ENCODE peak calls at places on chromosomes 4 and X, in four cellular contexts. One of them, this sample, is unnamed.
A peak's percentile ranks its signal among the peaks of the same experiment; 100 is the strongest.

GRCh38 chrX:69152398-69152797 is 12.9 kb downstream of the PJA1 start:
- DNase-seq in left lung: no peak
- DNase-seq in fibroblast of lung: no peak
- DNase-seq in BE2C: no peak
- DNase-seq in this sample: no peak

GRCh38 chr4:129355529-129355928 is 259.6 kb downstream of the C4orf33 start:
- DNase-seq in left lung: no peak
- DNase-seq in fibroblast of lung: peak; percentile 33
- DNase-seq in BE2C: no peak
- DNase-seq in this sample: no peak

GRCh38 chrX:149491812-149492211 is 13.3 kb downstream of the IDS start:
- DNase-seq in left lung: no peak
- DNase-seq in fibroblast of lung: no peak
- DNase-seq in BE2C: no peak
- DNase-seq in this sample: no peak

GRCh38 chrX:115957862-115958490 is 212.6 kb upstream of the AGTR2 start:
- DNase-seq in left lung: no peak
- DNase-seq in fibroblast of lung: no peak
- DNase-seq in BE2C: peak; percentile 40
- DNase-seq in this sample: no peak

GRCh38 chr4:31234494-31234893 is 514.3 kb downstream of the PCDH7 start:
- DNase-seq in left lung: no peak
- DNase-seq in fibroblast of lung: no peak
- DNase-seq in BE2C: no peak
- DNase-seq in this sample: no peak

GRCh38 chrX:46263494-46263893 is 281.7 kb downstream of the ZNF674 start:
- DNase-seq in left lung: no peak
- DNase-seq in fibroblast of lung: no peak
- DNase-seq in BE2C: no peak
- DNase-seq in this sample: no peak

GRCh38 chr4:26474551-26474950 is 15.7 kb downstream of the CCKAR start:
- DNase-seq in left lung: no peak
- DNase-seq in fibroblast of lung: no peak
- DNase-seq in BE2C: no peak
- DNase-seq in this sample: no peak

GRCh38 chrX:150451953-150452352 is 88.8 kb downstream of the MAMLD1 start:
- DNase-seq in left lung: no peak
- DNase-seq in fibroblast of lung: no peak
- DNase-seq in BE2C: no peak
- DNase-seq in this sample: no peak

GRCh38 chrX:41332988-41333743 is 796 bp upstream of the DDX3X start:
- DNase-seq in left lung: peak; percentile 91
- DNase-seq in fibroblast of lung: peak; percentile 88
- DNase-seq in BE2C: peak; percentile 90
- DNase-seq in this sample: no peak

GRCh38 chrX:88437563-88437962 is 309.5 kb upstream of the CPXCR1 start:
- DNase-seq in left lung: no peak
- DNase-seq in fibroblast of lung: no peak
- DNase-seq in BE2C: no peak
- DNase-seq in this sample: no peak

GRCh38 chr4:164730705-164731393 is 23.1 kb upstream of the SMIM31 start:
- DNase-seq in left lung: no peak
- DNase-seq in fibroblast of lung: no peak
- DNase-seq in BE2C: no peak
- DNase-seq in this sample: no peak

GRCh38 chrX:15567267-15567666 is 33.5 kb downstream of the ACE2 start:
- DNase-seq in left lung: no peak
- DNase-seq in fibroblast of lung: no peak
- DNase-seq in BE2C: no peak
- DNase-seq in this sample: no peak

GRCh38 chrX:15563056-15563455 is 37.7 kb downstream of the ACE2 start:
- DNase-seq in left lung: no peak
- DNase-seq in fibroblast of lung: no peak
- DNase-seq in BE2C: no peak
- DNase-seq in this sample: no peak

GRCh38 chrX:15567886-15568616 is 32.7 kb downstream of the ACE2 start:
- DNase-seq in left lung: no peak
- DNase-seq in fibroblast of lung: peak; percentile 9
- DNase-seq in BE2C: no peak
- DNase-seq in this sample: no peak

GRCh38 chrX:15564981-15565579 is 35.7 kb downstream of the ACE2 start:
- DNase-seq in left lung: peak; percentile 59
- DNase-seq in fibroblast of lung: peak; percentile 67
- DNase-seq in BE2C: peak; percentile 50
- DNase-seq in this sample: peak; percentile 2

GRCh38 chrX:15566244-15566643 is 34.5 kb downstream of the ACE2 start:
- DNase-seq in left lung: no peak
- DNase-seq in fibroblast of lung: no peak
- DNase-seq in BE2C: no peak
- DNase-seq in this sample: no peak
- TF ChIP-seq CTCF in left lung: no peak
- TF ChIP-seq CTCF in fibroblast of lung: no peak
- TF ChIP-seq CTCF in BE2C: peak; percentile 18
- TF ChIP-seq CTCF in this sample: no peak

GRCh38 chr4:80324171-80324570 is 11.4 kb upstream of the CFAP299 start:
- DNase-seq in left lung: no peak
- DNase-seq in fibroblast of lung: no peak
- DNase-seq in BE2C: no peak
- DNase-seq in this sample: no peak

GRCh38 chr4:80321776-80322175 is 13.8 kb upstream of the CFAP299 start:
- DNase-seq in left lung: no peak
- DNase-seq in fibroblast of lung: no peak
- DNase-seq in BE2C: no peak
- DNase-seq in this sample: no peak

GRCh38 chr4:80321341-80321740 is 14.2 kb upstream of the CFAP299 start:
- DNase-seq in left lung: no peak
- DNase-seq in fibroblast of lung: no peak
- DNase-seq in BE2C: no peak
- DNase-seq in this sample: no peak

DNA sequence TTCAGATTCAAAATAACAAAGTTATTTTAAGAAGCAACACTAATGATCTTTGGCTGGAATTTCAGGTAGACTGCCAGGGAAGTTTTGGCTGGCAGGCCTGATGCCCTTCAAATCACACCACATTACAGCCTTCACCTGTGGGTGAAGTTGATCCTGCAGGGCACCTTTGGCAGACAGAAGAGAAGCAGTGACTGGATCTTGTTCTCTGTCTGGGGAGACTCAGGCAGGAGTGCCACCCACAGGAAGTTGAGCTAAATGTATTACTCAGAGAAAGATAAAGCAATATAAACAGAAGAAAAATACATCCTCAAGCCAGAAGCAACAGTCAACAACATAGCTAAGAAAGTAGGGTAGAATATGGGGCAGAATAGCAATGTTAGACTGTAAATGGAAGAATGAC is 12.8 kb upstream of the CFAP299 start:
- DNase-seq in left lung: no peak
- DNase-seq in fibroblast of lung: peak; percentile 63
- DNase-seq in BE2C: no peak
- DNase-seq in this sample: no peak
- TF ChIP-seq CTCF in left lung: no peak
- TF ChIP-seq CTCF in fibroblast of lung: peak; percentile 48
- TF ChIP-seq CTCF in BE2C: no peak
- TF ChIP-seq CTCF in this sample: peak; percentile 54

GRCh38 chr4:1728061-1728980 is 7.0 kb downstream of the TACC3 start:
- DNase-seq in left lung: no peak
- DNase-seq in fibroblast of lung: no peak
- DNase-seq in BE2C: no peak
- DNase-seq in this sample: no peak
- TF ChIP-seq CTCF in left lung: no peak
- TF ChIP-seq CTCF in fibroblast of lung: no peak
- TF ChIP-seq CTCF in BE2C: no peak
- TF ChIP-seq CTCF in this sample: no peak

DNA sequence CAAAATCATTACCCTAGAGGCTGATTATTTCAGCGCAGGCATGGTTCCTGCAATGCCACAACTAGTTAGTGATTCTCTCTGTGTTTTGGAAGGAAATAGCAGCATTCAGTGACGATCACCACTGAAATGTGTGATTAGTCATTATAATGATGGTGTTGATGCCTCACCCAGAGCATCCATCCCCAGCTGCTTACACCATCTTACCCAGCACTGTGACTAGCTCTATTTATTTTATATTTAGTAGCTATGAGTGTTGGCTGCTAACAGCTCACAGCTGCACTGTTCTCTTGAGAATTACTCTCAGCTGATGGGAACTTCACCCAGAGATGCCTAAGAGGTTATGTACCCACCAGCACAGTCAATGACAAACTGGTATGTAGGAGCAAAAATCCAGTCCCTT is 60.5 kb upstream of the TSPAN7 start:
- DNase-seq in left lung: no peak
- DNase-seq in fibroblast of lung: no peak
- DNase-seq in BE2C: no peak
- DNase-seq in this sample: no peak
- TF ChIP-seq CTCF in left lung: no peak
- TF ChIP-seq CTCF in fibroblast of lung: no peak
- TF ChIP-seq CTCF in BE2C: no peak
- TF ChIP-seq CTCF in this sample: no peak

DNA sequence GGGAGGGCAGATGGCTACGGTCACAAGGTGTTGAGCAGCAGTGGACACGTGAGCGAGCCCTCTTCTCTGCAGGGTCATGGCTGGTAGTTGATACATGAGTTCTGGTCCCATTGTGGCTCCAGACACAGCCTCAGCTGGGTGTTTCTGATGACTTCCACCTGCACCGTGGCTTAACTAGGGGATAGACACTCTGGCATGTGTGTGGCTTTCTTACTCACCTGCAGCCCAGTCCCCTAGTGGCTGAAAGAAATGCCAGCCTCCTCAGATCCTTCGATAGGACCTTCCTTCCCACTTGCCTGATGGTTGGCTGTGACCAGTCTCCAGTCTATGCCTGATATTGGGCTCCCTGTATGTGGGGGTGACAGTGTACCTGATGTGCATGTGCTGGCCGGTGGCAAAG is 5.0 kb downstream of the GPR78 start:
- DNase-seq in left lung: no peak
- DNase-seq in fibroblast of lung: no peak
- DNase-seq in BE2C: no peak
- DNase-seq in this sample: no peak
- TF ChIP-seq CTCF in left lung: no peak
- TF ChIP-seq CTCF in fibroblast of lung: peak; percentile 1
- TF ChIP-seq CTCF in BE2C: peak; percentile 43
- TF ChIP-seq CTCF in this sample: peak; percentile 26